ENCODE peak calls at places on chromosomes 13 and 19, in six cellular contexts. U, O, N, Y, L and I are unnamed samples.

GRCh38 chr13:37014609-37015008 is 14.0 kb downstream of the EXOSC8 start:
- DNase-seq in N (no peak), U (no peak), Y (no peak), O (no peak), L (no peak), I (no peak)

GRCh38 chr19:1947651-1948209 is 6.8 kb downstream of the CSNK1G2 start:
- DNase-seq in O (no peak), U (no peak), L (no peak), Y (no peak), N (no peak), I (peak; percentile 59)

GRCh38 chr13:28609936-28610335 is 49.0 kb upstream of the POMP start:
- DNase-seq in U (no peak), N (no peak), O (no peak), L (no peak), Y (no peak), I (no peak)

GRCh38 chr13:50936681-50937080 is 27.1 kb downstream of the RNASEH2B start:
- DNase-seq in Y (no peak), U (no peak), L (no peak), O (no peak), N (no peak), I (no peak)

GRCh38 chr13:110309661-110310524 is 2.8 kb downstream of the COL4A2 start:
- DNase-seq in U (no peak), N (no peak), L (no peak), O (no peak), Y (no peak), I (no peak)

GRCh38 chr13:43270043-43270830 is 246.9 kb downstream of the DNAJC15 start:
- DNase-seq in U (no peak), L (no peak), Y (no peak), N (no peak), O (no peak), I (no peak)

GRCh38 chr13:85486663-85487062 is 312.6 kb downstream of the SLITRK6 start:
- DNase-seq in U (no peak), N (no peak), Y (no peak), O (no peak), L (no peak), I (no peak)

GRCh38 chr19:13241321-13242104 is 91.3 kb downstream of the IER2 start:
- DNase-seq in N (no peak), Y (no peak), L (no peak), O (no peak), U (no peak), I (no peak)

GRCh38 chr19:7881910-7882309 is 6.4 kb upstream of the LRRC8E start:
- DNase-seq in U (no peak), Y (no peak), L (no peak), O (no peak), N (no peak), I (no peak)

GRCh38 chr19:17109962-17110598 is 34.5 kb downstream of the MYO9B start:
- DNase-seq in N (no peak), U (no peak), O (no peak), Y (no peak), L (no peak), I (peak; percentile 62)

GRCh38 chr19:33513424-33513823 is 8.2 kb downstream of the PEPD start:
- DNase-seq in Y (no peak), U (no peak), N (no peak), O (no peak), L (no peak), I (no peak)

GRCh38 chr13:69423844-69424243 is 683.8 kb upstream of the ATXN8OS start:
- DNase-seq in L (no peak), N (no peak), U (no peak), Y (no peak), O (no peak), I (no peak)

GRCh38 chr19:5218255-5218855 is 122.3 kb downstream of the PTPRS start:
- DNase-seq in U (no peak), N (no peak), O (no peak), L (no peak), Y (no peak), I (no peak)

GRCh38 chr13:28338202-28338601 is 156.7 kb downstream of the FLT1 start:
- DNase-seq in Y (no peak), N (no peak), O (no peak), L (no peak), U (no peak), I (no peak)

GRCh38 chr19:55369651-55370304 is 485 bp downstream of the IL11 start:
- DNase-seq in L (no peak), O (no peak), U (peak; percentile 62), Y (no peak), N (peak; percentile 63), I (no peak)

GRCh38 chr19:16398530-16399241 is 73.1 kb downstream of the EPS15L1 start:
- DNase-seq in Y (peak; percentile 59), N (no peak), O (no peak), U (no peak), L (no peak), I (peak; percentile 8)

GRCh38 chr13:21475115-21475514 is 16.0 kb upstream of the ZDHHC20 start:
- DNase-seq in Y (no peak), L (no peak), U (no peak), O (no peak), N (no peak), I (no peak)

GRCh38 chr19:4844348-4845179 is 13.1 kb upstream of the TICAM1 start:
- DNase-seq in O (no peak), U (no peak), Y (no peak), L (no peak), N (no peak), I (no peak)

GRCh38 chr13:27678306-27679040 is 56.8 kb downstream of the POLR1D start:
- DNase-seq in Y (no peak), O (no peak), N (no peak), L (no peak), U (peak; percentile 13), I (no peak)

GRCh38 chr19:51259348-51260245 is 8.7 kb downstream of the SIGLECL1 start:
- DNase-seq in U (no peak), L (no peak), N (peak; percentile 33), Y (no peak), O (no peak), I (no peak)

GRCh38 chr13:69524459-69525155 is 583.0 kb upstream of the ATXN8OS start:
- DNase-seq in O (no peak), L (no peak), U (no peak), N (no peak), Y (no peak), I (no peak)

GRCh38 chr19:55206664-55207500 is 2.4 kb downstream of the PTPRH start:
- DNase-seq in L (no peak), U (no peak), Y (no peak), O (no peak), N (peak; percentile 67), I (peak; percentile 72)

GRCh38 chr13:21326155-21327030 is 132.7 kb downstream of the ZDHHC20 start:
- DNase-seq in U (no peak), L (no peak), Y (no peak), O (no peak), N (peak; percentile 72), I (no peak)

GRCh38 chr13:110361365-110361911 is 54.4 kb downstream of the COL4A2 start:
- DNase-seq in O (no peak), L (no peak), N (no peak), Y (no peak), U (no peak), I (no peak)

GRCh38 chr19:18196511-18196845 is 3.5 kb downstream of the MPV17L2 start:
- DNase-seq in O (no peak), N (no peak), U (no peak), Y (no peak), L (no peak), I (no peak)

GRCh38 chr13:97212540-97213146 is 9.5 kb upstream of the MBNL2 start:
- DNase-seq in U (no peak), O (no peak), N (no peak), L (no peak), Y (no peak), I (no peak)

GRCh38 chr13:30792257-30793000 is 57.1 kb downstream of the ALOX5AP start:
- DNase-seq in U (peak; percentile 45), N (peak; percentile 43), L (no peak), Y (peak; percentile 84), O (no peak), I (no peak)

GRCh38 chr19:5024282-5024681 is 55.4 kb downstream of the KDM4B start:
- DNase-seq in L (no peak), U (no peak), Y (no peak), O (no peak), N (no peak), I (no peak)

GRCh38 chr19:51810228-51810627 is 15.3 kb downstream of the FPR3 start:
- DNase-seq in O (no peak), N (no peak), Y (peak; percentile 17), L (no peak), U (no peak), I (no peak)

GRCh38 chr19:9839415-9839814 is 4.3 kb downstream of the PIN1 start:
- DNase-seq in O (no peak), U (no peak), L (no peak), Y (no peak), N (no peak), I (no peak)